ENCODE peak calls at places on chromosomes 7 and 10, in nine cellular contexts. P, Y, V, Z, Q, C, L, R and G are unnamed samples.
A peak's percentile ranks its signal among the peaks of the same experiment; 100 is the strongest.

GRCh38 chr7:105853931-105854419 is 22.4 kb downstream of the ATXN7L1 start:
- DNase-seq in P (peak; percentile 33), C (no peak), Y (peak; percentile 50), Q (no peak), Z (no peak), L (no peak), R (no peak), V (no peak), G (no peak)

GRCh38 chr10:74135452-74135851 is 15.2 kb downstream of the AP3M1 start:
- DNase-seq in P (no peak), Y (no peak), L (no peak), V (no peak), C (no peak), R (no peak), Q (no peak), Z (no peak), G (no peak)

GRCh38 chr7:92448185-92448747 is 984 bp downstream of the GATAD1 start:
- DNase-seq in P (no peak), V (peak; percentile 51), C (peak; percentile 84), Y (peak; percentile 81), Q (peak; percentile 70), Z (peak; percentile 70), R (peak; percentile 48), L (no peak), G (peak; percentile 56)

GRCh38 chr10:88651131-88651541 is 13.1 kb upstream of the LIPF start:
- DNase-seq in V (no peak), L (no peak), Q (no peak), P (no peak), C (no peak), Y (peak; percentile 89), R (no peak), Z (peak; percentile 56), G (no peak)

GRCh38 chr7:66076459-66077329 is 1.1 kb downstream of the ASL start:
- DNase-seq in C (peak; percentile 81), L (no peak), P (no peak), Y (no peak), Z (no peak), Q (no peak), R (no peak), V (no peak), G (peak; percentile 70)

GRCh38 chr7:122315507-122316466 is 11.2 kb upstream of the FEZF1 start:
- DNase-seq in Z (no peak), P (no peak), L (peak; percentile 54), C (no peak), Y (no peak), V (no peak), R (no peak), Q (no peak), G (no peak)

GRCh38 chr10:16843252-16843870 is 26.1 kb upstream of the RSU1 start:
- DNase-seq in R (no peak), Y (peak; percentile 89), P (no peak), Q (no peak), Z (peak; percentile 63), L (no peak), C (peak; percentile 19), V (no peak), G (no peak)

GRCh38 chr7:137652721-137653120 is 194.1 kb downstream of the DGKI start:
- DNase-seq in V (no peak), R (no peak), C (no peak), L (no peak), Y (peak; percentile 74), Z (no peak), Q (no peak), P (no peak), G (no peak)

GRCh38 chr10:31460242-31460641 is 141.2 kb downstream of the ZEB1 start:
- DNase-seq in C (no peak), Y (no peak), Z (no peak), L (no peak), Q (no peak), P (no peak), R (no peak), V (no peak), G (no peak)

GRCh38 chr10:30495687-30496086 is 61.7 kb downstream of the MAP3K8 start:
- DNase-seq in C (no peak), Y (peak; percentile 74), P (no peak), L (no peak), Q (no peak), V (no peak), R (no peak), Z (no peak), G (no peak)

GRCh38 chr7:30351724-30352123 is 67.3 kb downstream of the ZNRF2 start:
- DNase-seq in Y (no peak), R (no peak), Z (no peak), L (no peak), C (no peak), P (no peak), V (no peak), Q (no peak), G (no peak)

GRCh38 chr7:83655951-83656556 is 7.1 kb upstream of the SEMA3E start:
- DNase-seq in Q (no peak), L (no peak), P (peak; percentile 50), Z (peak; percentile 23), V (no peak), R (peak; percentile 19), Y (peak; percentile 74), C (peak; percentile 63), G (peak; percentile 33)

GRCh38 chr10:118562877-118563276 is 32.6 kb downstream of the PRLHR start:
- DNase-seq in C (no peak), L (no peak), Y (no peak), Z (no peak), Q (no peak), R (no peak), P (no peak), V (no peak), G (no peak)

GRCh38 chr10:100362570-100363496 is 15.8 kb downstream of the SCD start:
- DNase-seq in C (no peak), V (no peak), L (no peak), Q (no peak), Y (no peak), R (peak; percentile 56), Z (peak; percentile 15), P (no peak), G (no peak)

GRCh38 chr7:92717982-92718716 is 118.2 kb downstream of the CDK6 start:
- DNase-seq in C (peak; percentile 78), R (peak; percentile 57), Y (peak; percentile 85), Q (peak; percentile 68), Z (peak; percentile 74), P (no peak), V (peak; percentile 79), L (no peak), G (peak; percentile 51)

GRCh38 chr7:100515072-100515532 is 23.9 kb upstream of the AGFG2 start:
- DNase-seq in Z (peak; percentile 45), C (no peak), R (no peak), V (no peak), Y (peak; percentile 86), L (no peak), Q (no peak), P (no peak), G (no peak)

GRCh38 chr7:34160261-34160752 is 255.0 kb downstream of the BMPER start:
- DNase-seq in Y (peak; percentile 97), R (no peak), C (no peak), Z (no peak), V (no peak), L (no peak), P (no peak), Q (no peak), G (no peak)

GRCh38 chr7:30348083-30348560 is 63.7 kb downstream of the ZNRF2 start:
- DNase-seq in R (no peak), L (no peak), Z (peak; percentile 93), V (peak; percentile 48), Q (no peak), P (no peak), C (peak; percentile 32), Y (peak; percentile 95), G (peak; percentile 12)

GRCh38 chr7:117606132-117606531 is 126.3 kb downstream of the CFTR start:
- DNase-seq in Y (no peak), V (no peak), Q (no peak), L (no peak), R (no peak), P (no peak), Z (no peak), C (no peak), G (no peak)

GRCh38 chr10:4083509-4084003 is 298.5 kb upstream of the KLF6 start:
- DNase-seq in P (no peak), V (no peak), Y (peak; percentile 42), C (no peak), R (no peak), L (no peak), Q (no peak), Z (no peak), G (no peak)

GRCh38 chr10:5663692-5664427 is 2.5 kb downstream of the ASB13 start:
- DNase-seq in P (peak; percentile 58), L (peak; percentile 52), Z (no peak), Q (no peak), C (no peak), V (no peak), Y (no peak), R (no peak), G (no peak)

GRCh38 chr7:137393570-137393969 is 50.0 kb upstream of the PTN start:
- DNase-seq in C (no peak), L (no peak), Y (no peak), R (no peak), Q (no peak), V (no peak), Z (no peak), P (no peak), G (no peak)

GRCh38 chr10:72013202-72013945 is 49.2 kb downstream of the CHST3 start:
- DNase-seq in L (no peak), V (no peak), P (no peak), Z (no peak), Q (no peak), Y (no peak), C (no peak), R (peak; percentile 56), G (no peak)